ENCODE peak calls at places on chromosomes 3 and 15, in ten cellular contexts. S is left lung, I is GM20000, P is A549, U is esophagus muscularis mucosa, K is progenitor cell of endocrine pancreas, O is IMR-90, D is cardiac fibroblast, B is thoracic aorta, N is RWPE1. W is an unnamed sample.

GRCh38 chr3:12985148-12985547 is 88.1 kb downstream of the IQSEC1 start:
- DNase-seq in K (no peak), I (no peak), P (no peak), O (no peak), D (no peak), U (no peak), N (no peak), B (no peak), S (no peak), W (no peak)

GRCh38 chr15:46786886-46787285 is 930.4 kb upstream of the SEMA6D start:
- DNase-seq in B (no peak), O (no peak), K (no peak), U (no peak), N (no peak), I (no peak), S (no peak), D (no peak), P (no peak), W (no peak)

GRCh38 chr15:74179101-74179841 is 5.8 kb downstream of the ISLR start:
- DNase-seq in B (peak), O (peak), N (peak), U (no peak), K (no peak), P (peak), I (no peak), D (peak), S (no peak), W (no peak)

GRCh38 chr15:93028632-93029612 is 60.1 kb downstream of the RGMA start:
- DNase-seq in N (peak), S (peak), D (peak), P (no peak), B (peak), O (peak), I (no peak), K (no peak), U (peak), W (peak)

GRCh38 chr15:62920569-62921502 is 121.7 kb upstream of the TPM1 start:
- DNase-seq in K (no peak), U (no peak), N (no peak), P (no peak), I (no peak), S (no peak), D (peak), B (no peak), O (peak), W (no peak)

GRCh38 chr3:50610992-50611463 is 546 bp downstream of the CISH start:
- DNase-seq in S (no peak), N (no peak), K (no peak), P (no peak), D (no peak), O (no peak), I (no peak), U (no peak), B (no peak), W (no peak)

GRCh38 chr3:36494461-36495109 is 114.3 kb downstream of the STAC start:
- DNase-seq in U (no peak), P (peak), B (no peak), D (peak), S (peak), O (peak), K (no peak), N (peak), I (no peak), W (no peak)

GRCh38 chr15:96336643-96337353 is 6.3 kb downstream of the NR2F2 start:
- DNase-seq in B (no peak), I (no peak), N (no peak), D (peak), S (no peak), O (no peak), K (no peak), U (peak), P (no peak), W (no peak)

GRCh38 chr3:197154-197855 is 742 bp downstream of the CHL1 start:
- DNase-seq in B (no peak), D (no peak), I (peak), P (no peak), K (peak), U (no peak), O (no peak), S (peak), N (no peak), W (no peak)

GRCh38 chr3:197183582-197183981 is 114.8 kb downstream of the DLG1 start:
- DNase-seq in P (no peak), K (no peak), U (no peak), I (no peak), O (no peak), B (no peak), D (no peak), S (no peak), N (no peak), W (no peak)

GRCh38 chr3:173742491-173742890 is 344.9 kb downstream of the NLGN1 start:
- DNase-seq in S (no peak), P (no peak), I (no peak), N (no peak), U (no peak), K (no peak), O (no peak), D (peak), B (no peak), W (no peak)

GRCh38 chr15:85282504-85283115 is 97.8 kb upstream of the AKAP13 start:
- DNase-seq in K (no peak), N (no peak), B (no peak), O (peak), P (no peak), D (peak), U (no peak), S (no peak), I (no peak), W (no peak)

GRCh38 chr3:12427551-12427950 is 56.7 kb upstream of the TSEN2 start:
- DNase-seq in B (no peak), U (no peak), P (no peak), K (no peak), N (no peak), S (no peak), D (no peak), I (no peak), O (no peak), W (no peak)

GRCh38 chr3:134824676-134825290 is 29.7 kb downstream of the EPHB1 start:
- DNase-seq in K (no peak), P (no peak), U (no peak), O (no peak), N (no peak), B (no peak), D (no peak), I (no peak), S (no peak), W (no peak)

DNA sequence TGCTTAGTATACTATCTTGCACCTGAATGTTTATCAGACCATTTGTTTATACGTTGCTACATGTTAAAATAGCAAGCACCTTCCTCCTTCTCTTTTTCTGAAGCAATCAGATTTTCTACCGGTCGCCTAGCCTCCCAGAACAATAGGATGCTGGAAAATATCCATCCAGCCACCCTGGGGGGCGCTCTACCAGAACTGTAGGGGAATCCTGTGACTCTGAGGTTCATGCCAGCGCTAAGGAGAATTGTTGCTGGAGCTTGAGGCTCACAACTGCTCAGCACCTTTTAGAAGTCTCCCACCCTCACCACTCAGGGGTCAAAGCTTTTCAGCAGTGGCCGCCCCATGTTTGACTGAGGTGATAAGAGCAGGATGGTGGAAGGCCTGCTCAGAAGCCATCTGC is 27.5 kb downstream of the SQOR start:
- DNase-seq in I (no peak), K (no peak), B (no peak), S (no peak), N (no peak), D (no peak), U (no peak), P (no peak), O (no peak), W (no peak)
- TF ChIP-seq CTCF in I (no peak), K (peak), B (no peak), S (no peak), N (no peak), D (no peak), U (no peak), P (no peak), O (no peak), W (no peak)

DNA sequence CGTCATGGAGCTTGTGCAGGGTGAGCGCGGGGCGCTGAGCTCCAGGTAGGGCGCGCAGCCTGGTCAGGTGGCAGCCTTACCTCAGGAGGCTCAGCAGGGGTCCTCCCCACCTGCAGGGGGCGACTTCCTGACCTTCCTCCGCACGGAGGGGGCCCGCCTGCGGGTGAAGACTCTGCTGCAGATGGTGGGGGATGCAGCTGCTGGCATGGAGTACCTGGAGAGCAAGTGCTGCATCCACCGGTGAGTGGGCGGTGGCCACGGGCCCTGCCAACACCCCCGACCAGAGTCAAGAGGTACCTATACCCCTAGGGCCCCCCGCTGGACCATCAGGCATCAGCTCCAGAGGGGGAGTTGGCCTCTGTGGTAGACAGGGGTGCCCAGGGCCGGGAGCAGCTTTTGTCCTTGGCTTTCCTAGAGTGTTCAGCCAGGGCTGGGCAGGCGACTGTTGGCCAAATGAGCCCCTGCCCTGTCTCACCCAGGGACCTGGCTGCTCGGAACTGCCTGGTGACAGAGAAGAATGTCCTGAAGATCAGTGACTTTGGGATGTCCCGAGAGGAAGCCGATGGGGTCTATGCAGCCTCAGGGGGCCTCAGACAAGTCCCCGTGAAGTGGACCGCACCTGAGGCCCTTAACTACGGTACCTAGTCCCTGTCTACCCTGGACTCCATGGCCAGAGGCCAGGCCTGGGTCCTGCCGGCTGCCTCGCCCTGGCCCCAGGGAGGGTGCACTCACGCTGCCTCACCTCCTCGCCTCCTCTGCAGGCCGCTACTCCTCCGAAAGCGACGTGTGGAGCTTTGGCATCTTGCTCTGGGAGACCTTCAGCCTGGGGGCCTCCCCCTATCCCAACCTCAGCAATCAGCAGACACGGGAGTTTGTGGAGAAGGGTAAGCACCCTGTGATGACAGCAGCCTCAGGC is 9.1 kb downstream of the FES start:
- DNase-seq in N (no peak), D (no peak), K (no peak), B (no peak), I (no peak), U (no peak), P (peak), O (no peak), S (peak), W (peak)
- TF ChIP-seq CTCF in N (no peak), D (no peak), K (peak), B (no peak), I (no peak), U (no peak), P (peak), O (no peak), S (no peak), W (peak)

GRCh38 chr3:9806137-9806536 is 3.9 kb upstream of the TTLL3 start:
- DNase-seq in D (no peak), K (no peak), N (no peak), P (no peak), O (no peak), S (peak), U (no peak), B (no peak), I (no peak), W (no peak)

GRCh38 chr3:9795212-9795611 is 2.3 kb downstream of the ARPC4 start:
- DNase-seq in N (no peak), O (no peak), P (no peak), K (no peak), S (no peak), D (no peak), I (no peak), U (no peak), B (no peak), W (no peak)

GRCh38 chr3:9797196-9797945 is 4.5 kb downstream of the ARPC4 start:
- DNase-seq in K (no peak), O (no peak), U (no peak), I (no peak), P (no peak), N (no peak), B (no peak), S (no peak), D (peak), W (no peak)

GRCh38 chr3:9803494-9803893 is 6.6 kb upstream of the TTLL3 start:
- DNase-seq in K (no peak), N (no peak), O (no peak), S (no peak), P (no peak), D (no peak), U (no peak), B (no peak), I (no peak), W (no peak)

DNA sequence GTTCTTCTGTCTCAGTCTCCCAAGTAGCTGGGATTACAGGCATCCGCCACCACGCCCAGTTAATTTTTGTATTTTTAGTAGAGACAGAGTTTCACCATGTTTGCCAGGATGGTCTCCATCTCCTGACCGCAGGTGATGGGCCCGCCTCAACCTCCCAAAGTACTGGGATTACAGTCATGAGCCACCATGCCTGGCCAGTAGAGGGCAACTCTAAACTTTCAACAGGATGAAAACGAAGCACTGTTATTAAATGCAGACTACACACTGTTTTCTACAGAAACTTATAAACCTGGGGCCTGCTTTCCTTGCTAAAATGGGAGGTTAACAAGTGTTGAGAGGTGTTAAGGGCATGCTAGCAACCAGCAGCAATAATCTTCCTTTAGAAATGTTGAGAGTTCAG is 7.6 kb downstream of the ARPC4 start:
- DNase-seq in K (no peak), O (no peak), N (no peak), S (no peak), D (no peak), B (no peak), I (no peak), U (no peak), P (peak), W (no peak)
- TF ChIP-seq CTCF in K (peak), O (peak), N (peak), S (no peak), D (peak), B (no peak), I (no peak), U (no peak), P (peak), W (peak)

GRCh38 chr15:65599677-65600076 is 11.3 kb downstream of the INTS14 start:
- DNase-seq in P (no peak), N (no peak), B (no peak), U (no peak), D (no peak), O (no peak), I (no peak), K (no peak), S (no peak), W (no peak)

GRCh38 chr15:65598468-65598867 is 12.5 kb downstream of the INTS14 start:
- DNase-seq in O (no peak), D (no peak), B (no peak), N (no peak), S (no peak), U (no peak), K (no peak), I (no peak), P (no peak), W (no peak)

DNA sequence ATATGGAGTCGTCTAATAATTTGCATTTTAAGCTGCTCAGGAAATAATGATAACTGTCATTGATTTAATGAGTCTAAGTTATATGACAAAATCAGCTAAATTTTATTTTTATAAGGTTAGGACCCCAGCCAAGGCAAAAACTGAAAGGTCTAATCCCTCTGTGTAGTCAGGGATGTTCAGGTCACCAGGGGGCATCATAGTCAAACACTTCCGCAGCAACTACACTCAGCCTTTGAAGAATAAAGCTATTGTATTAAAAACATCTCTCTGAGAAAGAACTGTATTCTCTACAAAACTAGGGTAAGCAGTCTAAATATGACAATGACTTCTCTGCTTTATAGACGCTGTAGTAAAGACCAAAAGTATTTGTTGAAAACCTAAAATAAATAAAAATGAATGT is 15.0 kb downstream of the INTS14 start:
- DNase-seq in P (peak), N (no peak), I (no peak), S (no peak), D (peak), O (no peak), U (no peak), B (no peak), K (no peak), W (peak)
- TF ChIP-seq CTCF in P (peak), N (peak), I (no peak), S (no peak), D (peak), O (peak), U (no peak), B (no peak), K (peak), W (no peak)

GRCh38 chr3:48918388-48919214 is at the start of gene ARIH2:
- DNase-seq in N (peak), S (peak), U (peak), D (peak), I (peak), K (peak), P (peak), O (peak), B (peak), W (peak)
- TF ChIP-seq CTCF in N (peak), S (no peak), U (no peak), D (no peak), I (no peak), K (peak), P (no peak), O (no peak), B (no peak), W (peak)

W was measured in activated CD8-positive, alpha-beta T cell treated with anti-CD3 and anti-CD28 coated beads for 36 hours.